ENCODE peak calls at places on chromosome 7, in ten cellular contexts. L is effector memory CD4-positive, alpha-beta T cell; S is heart right ventricle; B is CD8-positive, alpha-beta T cell; X is K562; O is caudate nucleus; J is IMR-90; I is transverse colon; R is thoracic aorta; A is colonic mucosa. G is an unnamed sample.

GRCh38 chr7:131972251-131972650 is 415.8 kb upstream of the PODXL start:
- DNase-seq in S (no peak), I (no peak), O (no peak), B (no peak), J (no peak), L (no peak), X (no peak), A (no peak), R (no peak), G (no peak)

GRCh38 chr7:522071-522937 is 2.7 kb upstream of the PDGFA start:
- DNase-seq in R (no peak), L (no peak), X (peak; percentile 66), O (no peak), J (peak; percentile 32), B (peak; percentile 11), A (peak; percentile 66), S (peak; percentile 56), I (peak; percentile 65), G (no peak)

GRCh38 chr7:66741706-66742053 is 1.1 kb downstream of the RABGEF1 start:
- DNase-seq in I (peak; percentile 35), B (no peak), X (no peak), O (no peak), L (no peak), J (peak; percentile 35), R (no peak), S (no peak), A (no peak), G (no peak)

GRCh38 chr7:77800158-77800557 is 1.6 kb downstream of the PHTF2 start:
- DNase-seq in I (no peak), J (peak; percentile 57), L (no peak), O (no peak), S (no peak), A (peak; percentile 31), X (peak; percentile 57), R (no peak), B (no peak), G (no peak)

GRCh38 chr7:34756025-34756437 is 98.0 kb downstream of the NPSR1 start:
- DNase-seq in R (no peak), A (no peak), I (no peak), S (no peak), O (no peak), X (no peak), B (no peak), J (no peak), L (no peak), G (no peak)

GRCh38 chr7:90244909-90245841 is at the start of gene CFAP69:
- DNase-seq in B (peak; percentile 71), J (peak; percentile 78), S (peak; percentile 90), X (peak; percentile 94), R (peak; percentile 78), I (peak; percentile 94), L (peak; percentile 71), A (peak; percentile 96), O (peak; percentile 78), G (peak; percentile 92)

GRCh38 chr7:151847681-151848081 is 29.2 kb downstream of the PRKAG2 start:
- DNase-seq in O (no peak), R (no peak), X (no peak), J (no peak), S (no peak), I (no peak), L (no peak), A (no peak), B (no peak), G (no peak)

GRCh38 chr7:73770002-73770859 is at the start of gene CLDN3:
- DNase-seq in R (no peak), L (no peak), J (no peak), A (peak; percentile 95), I (peak; percentile 94), S (no peak), X (no peak), O (no peak), B (peak; percentile 2), G (peak; percentile 94)

GRCh38 chr7:20834656-20835055 is 48.0 kb upstream of the SP8 start:
- DNase-seq in B (no peak), J (no peak), S (no peak), O (no peak), A (no peak), R (no peak), X (peak; percentile 9), I (no peak), L (no peak), G (no peak)

GRCh38 chr7:63876707-63877322 is 121.8 kb upstream of the ZNF722 start:
- DNase-seq in I (no peak), O (no peak), S (no peak), L (no peak), R (no peak), X (no peak), J (no peak), B (no peak), A (no peak), G (no peak)

GRCh38 chr7:85564861-85565630 is 378.2 kb upstream of the SEMA3D start:
- DNase-seq in J (peak; percentile 12), L (no peak), B (no peak), O (no peak), R (no peak), S (no peak), A (no peak), I (no peak), X (no peak), G (no peak)

GRCh38 chr7:83514977-83515376 is 134.0 kb downstream of the SEMA3E start:
- DNase-seq in X (no peak), A (no peak), J (no peak), I (no peak), R (no peak), S (no peak), B (no peak), O (no peak), L (no peak), G (no peak)

GRCh38 chr7:95180-95862 is 97.0 kb upstream of the FAM20C start:
- DNase-seq in B (no peak), R (no peak), A (no peak), O (no peak), L (no peak), X (no peak), I (no peak), S (no peak), J (peak; percentile 77), G (no peak)

GRCh38 chr7:28964056-28964455 is 5.9 kb upstream of the TRIL start:
- DNase-seq in X (no peak), O (no peak), S (no peak), J (no peak), L (no peak), A (no peak), B (no peak), R (no peak), I (no peak), G (no peak)

GRCh38 chr7:98993024-98993897 is 114.9 kb downstream of the TRRAP start:
- DNase-seq in O (no peak), B (no peak), I (no peak), J (no peak), R (no peak), X (peak; percentile 35), L (no peak), S (no peak), A (no peak), G (no peak)
- H3K27ac ChIP-seq in O (no peak overlapping the region), B (no peak overlapping the region), I (no peak overlapping the region), J (no peak overlapping the region), R (no peak overlapping the region), X (no peak overlapping the region), L (no peak overlapping the region), S (no peak overlapping the region), A (no peak overlapping the region), G (no peak overlapping the region)

DNA sequence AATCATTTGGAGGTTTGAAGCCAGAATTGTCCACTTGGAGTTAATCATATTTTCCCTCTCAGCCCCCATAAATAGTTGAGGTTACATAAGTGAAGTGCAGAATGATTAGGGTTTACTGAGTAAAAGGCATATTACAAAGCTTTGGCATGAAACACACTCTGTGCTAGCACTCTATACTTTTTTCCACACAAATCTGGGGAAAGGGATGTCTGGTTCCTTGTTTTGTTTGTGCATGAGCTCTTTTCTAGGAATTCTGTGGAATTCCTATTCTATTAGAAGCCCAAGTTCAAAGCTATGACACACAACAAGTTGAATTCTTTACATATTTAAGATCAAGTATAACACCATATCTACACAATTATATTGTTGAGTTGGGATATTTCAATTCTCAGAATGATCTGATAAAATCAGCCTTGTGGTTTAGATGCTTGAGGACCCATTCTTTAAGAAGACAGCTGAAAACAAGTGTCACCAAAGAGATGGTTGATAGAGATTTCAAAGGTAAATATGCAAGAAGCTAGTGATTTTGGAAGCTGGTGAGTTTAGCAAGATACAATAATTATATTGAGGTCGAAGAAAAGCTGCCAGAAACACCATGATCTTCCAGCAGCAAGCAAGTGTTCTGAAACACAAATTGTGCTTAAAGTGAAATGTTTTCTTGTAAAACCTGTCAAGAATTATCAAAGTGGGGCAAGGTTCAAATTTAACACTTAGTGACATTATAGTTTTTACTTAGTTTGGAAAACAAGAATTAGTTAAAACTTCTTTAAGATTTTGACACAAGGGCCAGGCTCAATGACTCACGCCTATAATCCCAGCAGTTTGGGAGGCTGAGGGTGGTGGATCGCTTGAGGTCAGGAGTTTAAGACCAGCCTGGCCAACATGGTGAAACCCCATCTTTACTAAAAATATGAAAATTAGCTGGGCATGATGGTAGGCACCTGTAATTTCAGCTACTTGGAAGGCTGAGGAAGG is 122.6 kb downstream of the INHBA start:
- DNase-seq in A (no peak), B (no peak), J (peak; percentile 96), L (no peak), O (no peak), I (no peak), R (no peak), X (no peak), S (no peak), G (no peak)
- H3K27ac ChIP-seq in A (no peak overlapping the region), B (no peak overlapping the region), J (no peak overlapping the region), L (no peak overlapping the region), O (no peak overlapping the region), I (no peak overlapping the region), R (no peak overlapping the region), X (no peak overlapping the region), S (no peak overlapping the region), G (no peak overlapping the region)

DNA sequence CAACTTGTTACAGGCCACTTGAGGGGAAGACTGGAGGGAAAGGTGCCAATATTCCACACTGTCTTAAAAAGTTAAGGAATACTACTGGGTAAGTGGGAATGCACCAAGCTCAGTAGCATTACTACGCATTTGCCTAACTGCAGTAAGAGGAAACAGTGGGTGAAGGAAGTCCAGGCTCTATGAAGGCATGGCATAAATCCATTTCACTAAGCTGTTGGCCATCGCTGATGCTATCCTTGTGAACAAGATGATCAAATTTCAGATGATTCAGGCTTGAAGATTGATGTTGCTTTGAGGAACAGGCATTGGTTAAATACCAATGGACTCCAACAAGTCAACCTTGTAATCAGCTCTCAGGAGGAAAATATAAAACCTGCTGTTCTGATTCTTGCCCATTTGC is 44.2 kb upstream of the TES start:
- DNase-seq in J (peak; percentile 58), X (no peak), R (no peak), B (no peak), S (no peak), I (no peak), O (no peak), A (no peak), L (no peak), G (no peak)
- H3K27ac ChIP-seq in J (no peak overlapping the region), X (no peak overlapping the region), R (no peak overlapping the region), B (no peak overlapping the region), S (no peak overlapping the region), I (no peak overlapping the region), O (no peak overlapping the region), A (no peak overlapping the region), L (no peak overlapping the region), G (no peak overlapping the region)

DNA sequence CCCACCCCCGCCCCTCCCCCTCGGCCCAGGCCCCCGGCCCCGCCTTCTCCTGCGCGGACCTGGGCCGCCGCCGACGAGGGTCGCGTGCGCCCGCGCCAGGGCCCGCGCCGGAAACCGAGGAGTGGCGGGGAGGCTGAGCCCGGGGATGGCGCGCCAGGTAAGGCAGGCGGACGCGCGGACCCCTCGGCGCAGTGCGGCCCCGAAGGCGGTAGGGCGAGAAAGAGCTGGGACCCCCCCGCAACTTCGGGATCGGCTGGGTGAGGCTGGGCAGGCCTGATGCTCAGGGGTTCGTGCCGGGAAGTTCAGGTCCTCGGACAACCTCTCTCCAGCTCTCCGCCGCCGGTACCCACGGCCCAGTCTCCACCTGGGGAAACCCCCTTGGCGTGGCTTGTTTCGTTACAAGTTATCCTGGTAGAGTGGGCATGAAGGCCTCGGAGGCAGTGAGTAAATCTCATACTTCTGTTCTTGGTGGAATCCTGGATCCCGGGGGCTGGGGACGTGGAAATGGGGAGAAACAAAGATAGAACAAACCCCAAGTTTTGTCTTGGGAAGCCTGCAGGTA is 58.4 kb downstream of the ZNF467 start:
- DNase-seq in S (no peak), L (peak; percentile 51), X (no peak), A (peak; percentile 37), I (peak; percentile 29), R (no peak), O (no peak), J (peak; percentile 9), B (no peak), G (no peak)
- H3K27ac ChIP-seq in S (peak overlapping the region; percentile 89), L (peak overlapping the region; percentile 67), X (peak overlapping the region; percentile 56), A (peak overlapping the region; percentile 13), I (peak overlapping the region; percentile 80), R (peak overlapping the region; percentile 51), O (peak overlapping the region; percentile 58), J (peak overlapping the region; percentile 33), B (peak overlapping the region; percentile 30), G (peak overlapping the region; percentile 90)